ENCODE peak calls at places on chromosomes 16 and 17, in eight cellular contexts. One of them, this sample, is unnamed.
A peak's percentile ranks its signal among the peaks of the same experiment; 100 is the strongest.

GRCh38 chr17:66459811-66460270 is 157.4 kb downstream of the PRKCA start:
- DNase-seq in activated naive CD4-positive, alpha-beta T cell: no peak
- DNase-seq in endothelial cell: no peak
- DNase-seq in HFF-Myc: peak; percentile 95
- DNase-seq in CD4-positive, alpha-beta memory T cell: no peak
- DNase-seq in NCI-H1105 treated with DMSO at 0.1 percent for 48 hours: no peak
- DNase-seq in mucosa of descending colon: peak; percentile 45
- DNase-seq in NCI-H1048: no peak
- DNase-seq in this sample: no peak

GRCh38 chr16:54657709-54658102 is 273.0 kb upstream of the IRX5 start:
- DNase-seq in activated naive CD4-positive, alpha-beta T cell: no peak
- DNase-seq in endothelial cell: no peak
- DNase-seq in HFF-Myc: no peak
- DNase-seq in CD4-positive, alpha-beta memory T cell: no peak
- DNase-seq in NCI-H1105 treated with DMSO at 0.1 percent for 48 hours: no peak
- DNase-seq in mucosa of descending colon: no peak
- DNase-seq in NCI-H1048: no peak
- DNase-seq in this sample: no peak

GRCh38 chr16:16868727-16869126 is 489.8 kb downstream of the NPIPA7 start:
- DNase-seq in activated naive CD4-positive, alpha-beta T cell: no peak
- DNase-seq in endothelial cell: no peak
- DNase-seq in HFF-Myc: no peak
- DNase-seq in CD4-positive, alpha-beta memory T cell: no peak
- DNase-seq in NCI-H1105 treated with DMSO at 0.1 percent for 48 hours: no peak
- DNase-seq in mucosa of descending colon: no peak
- DNase-seq in NCI-H1048: no peak
- DNase-seq in this sample: no peak

GRCh38 chr16:87404764-87405625 is 12.9 kb downstream of the MAP1LC3B start:
- DNase-seq in activated naive CD4-positive, alpha-beta T cell: no peak
- DNase-seq in endothelial cell: no peak
- DNase-seq in HFF-Myc: no peak
- DNase-seq in CD4-positive, alpha-beta memory T cell: no peak
- DNase-seq in NCI-H1105 treated with DMSO at 0.1 percent for 48 hours: no peak
- DNase-seq in mucosa of descending colon: no peak
- DNase-seq in NCI-H1048: no peak
- DNase-seq in this sample: no peak

GRCh38 chr16:25270577-25270976 is 12.9 kb upstream of the ZKSCAN2 start:
- DNase-seq in activated naive CD4-positive, alpha-beta T cell: no peak
- DNase-seq in endothelial cell: no peak
- DNase-seq in HFF-Myc: peak; percentile 20
- DNase-seq in CD4-positive, alpha-beta memory T cell: no peak
- DNase-seq in NCI-H1105 treated with DMSO at 0.1 percent for 48 hours: peak; percentile 23
- DNase-seq in mucosa of descending colon: no peak
- DNase-seq in NCI-H1048: no peak
- DNase-seq in this sample: no peak

GRCh38 chr17:48985436-48986245 is 11.5 kb upstream of the IGF2BP1 start:
- DNase-seq in activated naive CD4-positive, alpha-beta T cell: no peak
- DNase-seq in endothelial cell: no peak
- DNase-seq in HFF-Myc: no peak
- DNase-seq in CD4-positive, alpha-beta memory T cell: no peak
- DNase-seq in NCI-H1105 treated with DMSO at 0.1 percent for 48 hours: no peak
- DNase-seq in mucosa of descending colon: no peak
- DNase-seq in NCI-H1048: no peak
- DNase-seq in this sample: no peak

GRCh38 chr16:79519448-79519847 is 81.1 kb downstream of the MAF start:
- DNase-seq in activated naive CD4-positive, alpha-beta T cell: no peak
- DNase-seq in endothelial cell: no peak
- DNase-seq in HFF-Myc: no peak
- DNase-seq in CD4-positive, alpha-beta memory T cell: no peak
- DNase-seq in NCI-H1105 treated with DMSO at 0.1 percent for 48 hours: no peak
- DNase-seq in mucosa of descending colon: no peak
- DNase-seq in NCI-H1048: no peak
- DNase-seq in this sample: no peak

GRCh38 chr17:30086896-30087295 is 29.7 kb upstream of the NSRP1 start:
- DNase-seq in activated naive CD4-positive, alpha-beta T cell: no peak
- DNase-seq in endothelial cell: no peak
- DNase-seq in HFF-Myc: no peak
- DNase-seq in CD4-positive, alpha-beta memory T cell: no peak
- DNase-seq in NCI-H1105 treated with DMSO at 0.1 percent for 48 hours: no peak
- DNase-seq in mucosa of descending colon: no peak
- DNase-seq in NCI-H1048: no peak
- DNase-seq in this sample: no peak

This sample was measured in NCI-H345.